ENCODE peak calls at places on chromosome 13, in four cellular contexts. Z, A, C and D are unnamed samples.
A peak's percentile ranks its signal among the peaks of the same experiment; 100 is the strongest.

GRCh38 chr13:27131202-27131623 is 40.4 kb downstream of the USP12 start:
- DNase-seq in Z (peak; percentile 33), A (no peak), C (peak; percentile 55), D (no peak)

GRCh38 chr13:47287291-47287751 is 390.5 kb upstream of the HTR2A start:
- DNase-seq in Z (no peak), A (no peak), C (peak; percentile 73), D (no peak)

GRCh38 chr13:28040977-28041376 is 52.5 kb upstream of the URAD start:
- DNase-seq in Z (no peak), A (no peak), C (no peak), D (no peak)

GRCh38 chr13:34756572-34756971 is 185.5 kb upstream of the NBEA start:
- DNase-seq in Z (no peak), A (no peak), C (no peak), D (no peak)

GRCh38 chr13:26227396-26227971 is 5.4 kb upstream of the RNF6 start:
- DNase-seq in Z (no peak), A (no peak), C (no peak), D (no peak)

GRCh38 chr13:97018029-97018819 is 23.9 kb upstream of the OXGR1 start:
- DNase-seq in Z (peak; percentile 28), A (peak; percentile 36), C (peak; percentile 61), D (peak; percentile 46)

GRCh38 chr13:39049274-39049673 is 11.0 kb downstream of the NHLRC3 start:
- DNase-seq in Z (no peak), A (no peak), C (no peak), D (no peak)

GRCh38 chr13:80462037-80462436 is 121.1 kb upstream of the SPRY2 start:
- DNase-seq in Z (no peak), A (no peak), C (no peak), D (no peak)

GRCh38 chr13:80704369-80704768 is 363.4 kb upstream of the SPRY2 start:
- DNase-seq in Z (no peak), A (no peak), C (no peak), D (no peak)

GRCh38 chr13:72565893-72566292 is 161.5 kb downstream of the MZT1 start:
- DNase-seq in Z (no peak), A (peak; percentile 29), C (peak; percentile 15), D (no peak)

GRCh38 chr13:49369876-49370275 is 74.0 kb downstream of the CAB39L start:
- DNase-seq in Z (no peak), A (no peak), C (no peak), D (no peak)

GRCh38 chr13:49367640-49368431 is 76.0 kb downstream of the CAB39L start:
- DNase-seq in Z (no peak), A (no peak), C (no peak), D (no peak)

GRCh38 chr13:49366841-49367240 is 77.0 kb downstream of the CAB39L start:
- DNase-seq in Z (no peak), A (no peak), C (peak; percentile 39), D (no peak)

GRCh38 chr13:49370390-49370789 is 73.5 kb downstream of the CAB39L start:
- DNase-seq in Z (no peak), A (no peak), C (no peak), D (no peak)

GRCh38 chr13:49368688-49369087 is 75.2 kb downstream of the CAB39L start:
- DNase-seq in Z (no peak), A (no peak), C (no peak), D (no peak)
- TF ChIP-seq MAZ in Z (no peak), A (no peak), C (no peak), D (no peak)

GRCh38 chr13:110507678-110508381 is 53.7 kb downstream of the RAB20 start:
- DNase-seq in Z (peak; percentile 22), A (no peak), C (no peak), D (peak; percentile 16)

GRCh38 chr13:110506859-110507566 is 54.5 kb downstream of the RAB20 start:
- DNase-seq in Z (peak; percentile 55), A (no peak), C (peak; percentile 10), D (peak; percentile 57)

GRCh38 chr13:110509971-110510786 is 51.3 kb downstream of the RAB20 start:
- DNase-seq in Z (peak; percentile 37), A (no peak), C (peak; percentile 30), D (no peak)

GRCh38 chr13:110511509-110512181 is 49.9 kb downstream of the RAB20 start:
- DNase-seq in Z (peak; percentile 46), A (peak; percentile 27), C (no peak), D (no peak)

GRCh38 chr13:110509478-110509926 is 52.0 kb downstream of the RAB20 start:
- DNase-seq in Z (peak; percentile 29), A (peak; percentile 41), C (peak; percentile 41), D (no peak)
- TF ChIP-seq MAZ in Z (no peak), A (no peak), C (no peak), D (no peak)

GRCh38 chr13:85993567-85993966 is 194.3 kb upstream of the SLITRK6 start:
- DNase-seq in Z (no peak), A (no peak), C (no peak), D (no peak)

GRCh38 chr13:86000546-86000945 is 201.3 kb upstream of the SLITRK6 start:
- DNase-seq in Z (no peak), A (no peak), C (no peak), D (no peak)

GRCh38 chr13:85995788-85996418 is 196.7 kb upstream of the SLITRK6 start:
- DNase-seq in Z (no peak), A (no peak), C (no peak), D (no peak)

GRCh38 chr13:86002921-86003488 is 203.8 kb upstream of the SLITRK6 start:
- DNase-seq in Z (no peak), A (no peak), C (no peak), D (no peak)

GRCh38 chr13:85997587-85997986 is 198.4 kb upstream of the SLITRK6 start:
- DNase-seq in Z (no peak), A (no peak), C (no peak), D (peak; percentile 54)
- TF ChIP-seq MAZ in Z (no peak), A (no peak), C (no peak), D (no peak)

GRCh38 chr13:23889598-23890224 is 511 bp upstream of the MIPEP start:
- DNase-seq in Z (no peak), A (no peak), C (no peak), D (no peak)
- TF ChIP-seq MAZ in Z (no peak), A (no peak), C (no peak), D (no peak)

GRCh38 chr13:112184261-112184660 is 117.3 kb downstream of the SOX1 start:
- DNase-seq in Z (no peak), A (no peak), C (no peak), D (no peak)
- TF ChIP-seq MAZ in Z (no peak), A (no peak), C (no peak), D (no peak)

GRCh38 chr13:67935655-67936054 is 705.5 kb upstream of the PCDH9 start:
- DNase-seq in Z (no peak), A (no peak), C (no peak), D (no peak)

GRCh38 chr13:67934615-67935330 is 704.6 kb upstream of the PCDH9 start:
- DNase-seq in Z (no peak), A (no peak), C (no peak), D (no peak)

DNA sequence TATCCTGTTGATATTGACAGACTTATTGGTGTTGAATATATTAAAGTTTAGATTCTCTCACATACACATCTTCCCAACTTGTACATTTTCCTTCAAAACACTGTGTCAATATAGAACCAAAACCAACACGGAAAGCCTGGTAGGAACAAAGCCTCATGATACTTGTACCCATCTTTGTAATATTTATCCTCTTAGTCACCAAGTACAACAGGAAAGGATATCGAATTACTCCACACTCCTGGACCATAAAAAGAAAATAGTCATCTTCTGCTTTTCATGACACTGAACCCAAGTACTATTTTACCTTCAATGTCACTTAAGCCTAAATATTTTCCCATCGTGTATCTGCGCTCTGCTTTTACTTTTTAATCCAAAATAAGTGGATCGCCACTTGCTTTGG is 702.9 kb upstream of the PCDH9 start:
- DNase-seq in Z (no peak), A (no peak), C (no peak), D (no peak)
- TF ChIP-seq MAZ in Z (no peak), A (no peak), C (no peak), D (no peak)

GRCh38 chr13:45674908-45675307 is 27.2 kb upstream of the CBY2 start:
- DNase-seq in Z (no peak), A (no peak), C (peak; percentile 52), D (no peak)
- TF ChIP-seq MAZ in Z (no peak), A (no peak), C (no peak), D (no peak)

DNA sequence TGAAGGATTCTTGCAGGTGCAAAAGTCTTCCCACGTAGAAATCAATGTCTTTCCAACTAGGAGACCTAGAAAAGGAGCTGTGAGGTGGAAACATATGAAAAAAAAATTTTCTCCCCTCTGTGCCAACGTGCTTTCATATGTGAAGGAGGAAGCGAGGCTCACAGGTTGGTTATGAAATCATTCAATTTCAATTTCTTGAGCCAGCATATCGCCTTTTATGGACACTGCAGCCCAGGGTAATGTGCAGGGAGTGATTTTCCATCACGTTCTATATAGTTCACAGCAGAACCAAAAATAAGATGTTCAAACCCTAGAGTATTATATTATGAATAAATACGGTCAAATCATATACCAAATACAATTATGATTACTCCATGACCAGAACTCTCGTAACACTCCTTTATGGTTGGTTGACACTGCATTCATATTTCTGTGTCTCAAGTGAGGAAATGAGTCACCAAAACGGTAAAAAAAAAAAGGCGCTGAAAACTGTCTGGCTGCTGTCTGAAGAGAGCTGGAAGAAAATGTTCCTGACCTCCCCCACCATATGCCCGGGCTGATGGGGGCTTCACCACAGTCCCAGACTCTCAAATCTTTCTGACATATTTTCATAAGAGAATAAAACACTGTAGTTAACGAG is 75.8 kb upstream of the UBAC2 start:
- DNase-seq in Z (no peak), A (no peak), C (peak; percentile 45), D (peak; percentile 28)
- TF ChIP-seq MAZ in Z (no peak), A (no peak), C (no peak), D (no peak)